ENCODE peak calls at places on chromosomes 13 and 19, in seven cellular contexts. One of them, this sample, is unnamed.

GRCh38 chr13:31367410-31367809 is 167.6 kb downstream of the B3GLCT start:
- DNase-seq in tibial nerve: no peak
- DNase-seq in coronary artery: no peak
- DNase-seq in colonic mucosa: no peak
- DNase-seq in CD4-positive, alpha-beta memory T cell: no peak
- DNase-seq in left ventricle myocardium inferior: no peak
- DNase-seq in pancreas: no peak
- DNase-seq in this sample: no peak

GRCh38 chr19:18438331-18439024 is 545 bp upstream of the ISYNA1 start:
- DNase-seq in colonic mucosa: no peak
- DNase-seq in coronary artery: peak; percentile 93
- DNase-seq in CD4-positive, alpha-beta memory T cell: no peak
- DNase-seq in left ventricle myocardium inferior: peak; percentile 60
- DNase-seq in tibial nerve: no peak
- DNase-seq in pancreas: no peak
- DNase-seq in this sample: no peak

GRCh38 chr19:39413269-39413902 is 917 bp downstream of the PLEKHG2 start:
- DNase-seq in left ventricle myocardium inferior: peak; percentile 83
- DNase-seq in pancreas: peak; percentile 72
- DNase-seq in CD4-positive, alpha-beta memory T cell: no peak
- DNase-seq in colonic mucosa: peak; percentile 56
- DNase-seq in tibial nerve: no peak
- DNase-seq in coronary artery: no peak
- DNase-seq in this sample: peak; percentile 88

GRCh38 chr13:73230714-73231113 is 171.9 kb downstream of the KLF5 start:
- DNase-seq in colonic mucosa: no peak
- DNase-seq in tibial nerve: no peak
- DNase-seq in CD4-positive, alpha-beta memory T cell: peak; percentile 8
- DNase-seq in left ventricle myocardium inferior: no peak
- DNase-seq in coronary artery: no peak
- DNase-seq in pancreas: no peak
- DNase-seq in this sample: no peak

GRCh38 chr19:30229524-30230174 is 142.5 kb upstream of the ZNF536 start:
- DNase-seq in left ventricle myocardium inferior: no peak
- DNase-seq in pancreas: no peak
- DNase-seq in CD4-positive, alpha-beta memory T cell: no peak
- DNase-seq in tibial nerve: no peak
- DNase-seq in coronary artery: no peak
- DNase-seq in colonic mucosa: no peak
- DNase-seq in this sample: no peak

GRCh38 chr19:6503407-6504201 is 1.5 kb upstream of the TUBB4A start:
- DNase-seq in left ventricle myocardium inferior: peak; percentile 31
- DNase-seq in coronary artery: no peak
- DNase-seq in pancreas: no peak
- DNase-seq in colonic mucosa: no peak
- DNase-seq in tibial nerve: no peak
- DNase-seq in CD4-positive, alpha-beta memory T cell: no peak
- DNase-seq in this sample: no peak

GRCh38 chr19:42563352-42564210 is 31.1 kb downstream of the CEACAM8 start:
- DNase-seq in pancreas: no peak
- DNase-seq in tibial nerve: peak; percentile 5
- DNase-seq in CD4-positive, alpha-beta memory T cell: peak; percentile 11
- DNase-seq in colonic mucosa: peak; percentile 40
- DNase-seq in left ventricle myocardium inferior: no peak
- DNase-seq in coronary artery: no peak
- DNase-seq in this sample: no peak

GRCh38 chr19:38596057-38596981 is 21.4 kb downstream of the MAP4K1 start:
- DNase-seq in pancreas: peak; percentile 86
- DNase-seq in left ventricle myocardium inferior: no peak
- DNase-seq in CD4-positive, alpha-beta memory T cell: no peak
- DNase-seq in tibial nerve: no peak
- DNase-seq in colonic mucosa: peak; percentile 74
- DNase-seq in coronary artery: no peak
- DNase-seq in this sample: no peak

GRCh38 chr13:51328488-51328887 is 11.0 kb upstream of the SERPINE3 start:
- DNase-seq in coronary artery: no peak
- DNase-seq in pancreas: no peak
- DNase-seq in tibial nerve: no peak
- DNase-seq in CD4-positive, alpha-beta memory T cell: no peak
- DNase-seq in colonic mucosa: no peak
- DNase-seq in left ventricle myocardium inferior: no peak
- DNase-seq in this sample: no peak

GRCh38 chr13:114035583-114036501 is 62.0 kb upstream of the C13orf46 start:
- DNase-seq in colonic mucosa: no peak
- DNase-seq in left ventricle myocardium inferior: peak; percentile 54
- DNase-seq in pancreas: no peak
- DNase-seq in coronary artery: no peak
- DNase-seq in CD4-positive, alpha-beta memory T cell: no peak
- DNase-seq in tibial nerve: peak; percentile 50
- DNase-seq in this sample: no peak

GRCh38 chr13:51556740-51557139 is 27.5 kb upstream of the WDFY2 start:
- DNase-seq in tibial nerve: no peak
- DNase-seq in pancreas: no peak
- DNase-seq in coronary artery: no peak
- DNase-seq in CD4-positive, alpha-beta memory T cell: no peak
- DNase-seq in left ventricle myocardium inferior: peak; percentile 27
- DNase-seq in colonic mucosa: no peak
- DNase-seq in this sample: no peak

GRCh38 chr19:11233073-11233472 is 6.3 kb upstream of the ANGPTL8 start:
- DNase-seq in coronary artery: no peak
- DNase-seq in left ventricle myocardium inferior: no peak
- DNase-seq in CD4-positive, alpha-beta memory T cell: no peak
- DNase-seq in pancreas: no peak
- DNase-seq in colonic mucosa: no peak
- DNase-seq in tibial nerve: no peak
- DNase-seq in this sample: no peak

GRCh38 chr19:50580970-50581636 is 12.9 kb upstream of the LRRC4B start:
- DNase-seq in coronary artery: no peak
- DNase-seq in tibial nerve: no peak
- DNase-seq in pancreas: no peak
- DNase-seq in CD4-positive, alpha-beta memory T cell: no peak
- DNase-seq in colonic mucosa: no peak
- DNase-seq in left ventricle myocardium inferior: no peak
- DNase-seq in this sample: no peak

GRCh38 chr19:10189631-10190425 is 4.9 kb downstream of the DNMT1 start:
- DNase-seq in tibial nerve: no peak
- DNase-seq in left ventricle myocardium inferior: no peak
- DNase-seq in pancreas: no peak
- DNase-seq in colonic mucosa: no peak
- DNase-seq in CD4-positive, alpha-beta memory T cell: no peak
- DNase-seq in coronary artery: no peak
- DNase-seq in this sample: no peak

GRCh38 chr19:35596366-35596999 is 10.5 kb downstream of the PMIS2 start:
- DNase-seq in coronary artery: no peak
- DNase-seq in left ventricle myocardium inferior: no peak
- DNase-seq in tibial nerve: no peak
- DNase-seq in pancreas: no peak
- DNase-seq in colonic mucosa: no peak
- DNase-seq in CD4-positive, alpha-beta memory T cell: no peak
- DNase-seq in this sample: no peak

GRCh38 chr19:42291437-42291815 is 10.5 kb upstream of the PRR19 start:
- DNase-seq in coronary artery: no peak
- DNase-seq in CD4-positive, alpha-beta memory T cell: no peak
- DNase-seq in left ventricle myocardium inferior: no peak
- DNase-seq in tibial nerve: no peak
- DNase-seq in pancreas: no peak
- DNase-seq in colonic mucosa: peak; percentile 78
- DNase-seq in this sample: peak; percentile 48

GRCh38 chr13:21606781-21607180 is 2.8 kb upstream of the MICU2 start:
- DNase-seq in colonic mucosa: no peak
- DNase-seq in coronary artery: no peak
- DNase-seq in CD4-positive, alpha-beta memory T cell: no peak
- DNase-seq in pancreas: no peak
- DNase-seq in tibial nerve: no peak
- DNase-seq in left ventricle myocardium inferior: no peak
- DNase-seq in this sample: no peak

GRCh38 chr13:28347456-28348371 is 147.2 kb downstream of the FLT1 start:
- DNase-seq in pancreas: no peak
- DNase-seq in colonic mucosa: no peak
- DNase-seq in left ventricle myocardium inferior: no peak
- DNase-seq in coronary artery: no peak
- DNase-seq in tibial nerve: no peak
- DNase-seq in CD4-positive, alpha-beta memory T cell: no peak
- DNase-seq in this sample: no peak

GRCh38 chr19:58581227-58582141 is 8.3 kb upstream of the MZF1 start:
- DNase-seq in coronary artery: peak; percentile 87
- DNase-seq in colonic mucosa: peak; percentile 84
- DNase-seq in left ventricle myocardium inferior: peak; percentile 87
- DNase-seq in tibial nerve: peak; percentile 89
- DNase-seq in pancreas: peak; percentile 89
- DNase-seq in CD4-positive, alpha-beta memory T cell: peak; percentile 88
- DNase-seq in this sample: peak; percentile 93

GRCh38 chr19:7904074-7905020 is 670 bp downstream of the MAP2K7 start:
- DNase-seq in pancreas: no peak
- DNase-seq in colonic mucosa: peak; percentile 62
- DNase-seq in tibial nerve: no peak
- DNase-seq in left ventricle myocardium inferior: no peak
- DNase-seq in coronary artery: no peak
- DNase-seq in CD4-positive, alpha-beta memory T cell: peak; percentile 80
- DNase-seq in this sample: no peak

GRCh38 chr13:104327217-104327616 is 1261.0 kb upstream of the SLC10A2 start:
- DNase-seq in left ventricle myocardium inferior: no peak
- DNase-seq in colonic mucosa: no peak
- DNase-seq in pancreas: no peak
- DNase-seq in coronary artery: no peak
- DNase-seq in CD4-positive, alpha-beta memory T cell: no peak
- DNase-seq in tibial nerve: no peak
- DNase-seq in this sample: no peak

GRCh38 chr13:40181203-40181845 is 485.1 kb downstream of the FOXO1 start:
- DNase-seq in CD4-positive, alpha-beta memory T cell: no peak
- DNase-seq in tibial nerve: no peak
- DNase-seq in left ventricle myocardium inferior: no peak
- DNase-seq in colonic mucosa: no peak
- DNase-seq in pancreas: no peak
- DNase-seq in coronary artery: no peak
- DNase-seq in this sample: no peak

GRCh38 chr13:31631071-31631470 is 108.3 kb upstream of the RXFP2 start:
- DNase-seq in colonic mucosa: no peak
- DNase-seq in tibial nerve: no peak
- DNase-seq in CD4-positive, alpha-beta memory T cell: no peak
- DNase-seq in pancreas: no peak
- DNase-seq in left ventricle myocardium inferior: no peak
- DNase-seq in coronary artery: no peak
- DNase-seq in this sample: no peak

GRCh38 chr19:35717665-35718344 is at the start of gene KMT2B:
- DNase-seq in pancreas: peak; percentile 94
- DNase-seq in colonic mucosa: no peak
- DNase-seq in CD4-positive, alpha-beta memory T cell: no peak
- DNase-seq in tibial nerve: peak; percentile 70
- DNase-seq in left ventricle myocardium inferior: no peak
- DNase-seq in coronary artery: peak; percentile 96
- DNase-seq in this sample: no peak

GRCh38 chr13:27406178-27406939 is 18.1 kb upstream of the GTF3A start:
- DNase-seq in CD4-positive, alpha-beta memory T cell: peak; percentile 56
- DNase-seq in colonic mucosa: peak; percentile 54
- DNase-seq in tibial nerve: peak; percentile 17
- DNase-seq in left ventricle myocardium inferior: no peak
- DNase-seq in pancreas: no peak
- DNase-seq in coronary artery: no peak
- DNase-seq in this sample: no peak

GRCh38 chr19:55465460-55466245 is 1.1 kb upstream of the C19orf85 start:
- DNase-seq in coronary artery: no peak
- DNase-seq in colonic mucosa: no peak
- DNase-seq in pancreas: no peak
- DNase-seq in left ventricle myocardium inferior: no peak
- DNase-seq in tibial nerve: no peak
- DNase-seq in CD4-positive, alpha-beta memory T cell: no peak
- DNase-seq in this sample: no peak

DNA sequence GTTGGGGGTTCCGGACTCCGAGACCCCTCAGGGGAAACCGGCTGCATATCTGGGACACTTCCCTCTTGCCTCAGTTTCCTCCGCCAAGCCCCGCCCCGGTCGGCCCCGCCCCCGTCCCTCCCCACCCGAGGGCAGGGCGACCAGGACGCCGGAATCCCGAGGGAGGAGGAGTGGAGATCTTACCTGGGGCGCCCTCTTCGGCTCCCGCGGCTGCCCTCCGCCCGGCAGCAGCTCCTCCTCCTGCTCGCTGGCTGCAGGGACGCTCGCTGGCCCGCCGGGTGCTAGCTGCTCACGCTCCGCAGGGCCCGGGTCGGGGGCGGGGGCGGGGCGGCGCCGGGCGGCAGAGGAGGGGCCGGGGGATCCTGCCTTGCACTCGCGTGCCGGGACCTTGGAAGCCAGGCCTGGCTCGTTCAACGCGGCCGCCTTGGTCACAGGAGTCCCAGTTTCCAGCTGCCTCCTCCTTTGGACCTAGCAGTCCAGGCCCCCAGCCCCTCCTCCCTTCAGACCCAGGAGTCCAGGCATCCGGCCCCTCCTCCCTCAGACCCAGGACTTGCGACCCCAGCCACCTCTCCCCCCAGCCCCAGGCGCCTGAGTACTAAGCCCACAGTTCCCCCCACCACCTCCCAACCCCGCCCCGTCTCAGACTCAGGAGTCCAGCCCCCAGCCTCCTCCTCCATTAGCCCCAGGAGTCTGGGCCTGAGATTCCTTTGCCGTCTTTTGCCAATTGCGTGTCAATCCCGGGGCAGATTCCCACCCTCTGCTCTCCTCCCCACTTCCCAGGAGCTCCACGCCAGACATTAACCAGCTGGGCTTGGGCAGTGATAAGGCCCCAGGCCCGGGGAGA is at the start of gene NTF4:
- DNase-seq in tibial nerve: no peak
- DNase-seq in left ventricle myocardium inferior: no peak
- DNase-seq in CD4-positive, alpha-beta memory T cell: no peak
- DNase-seq in colonic mucosa: peak; percentile 20
- DNase-seq in pancreas: peak; percentile 75
- DNase-seq in coronary artery: no peak
- DNase-seq in this sample: no peak
- H3K4me3 ChIP-seq in tibial nerve: no peak within 1 kb of the TSS
- H3K4me3 ChIP-seq in left ventricle myocardium inferior: peak within 1 kb of the TSS; percentile 53
- H3K4me3 ChIP-seq in CD4-positive, alpha-beta memory T cell: no peak within 1 kb of the TSS
- H3K4me3 ChIP-seq in colonic mucosa: peak within 1 kb of the TSS; percentile 8
- H3K4me3 ChIP-seq in pancreas: peak within 1 kb of the TSS; percentile 26
- H3K4me3 ChIP-seq in coronary artery: peak within 1 kb of the TSS; percentile 55
- H3K4me3 ChIP-seq in this sample: peak within 1 kb of the TSS; percentile 8

GRCh38 chr13:44971656-44972595 is 17.3 kb downstream of the NUFIP1 start:
- DNase-seq in left ventricle myocardium inferior: no peak
- DNase-seq in coronary artery: no peak
- DNase-seq in colonic mucosa: no peak
- DNase-seq in CD4-positive, alpha-beta memory T cell: no peak
- DNase-seq in tibial nerve: no peak
- DNase-seq in pancreas: no peak
- DNase-seq in this sample: no peak
- H3K27ac ChIP-seq in left ventricle myocardium inferior: no peak overlapping the region
- H3K27ac ChIP-seq in coronary artery: peak overlapping the region; percentile 13
- H3K27ac ChIP-seq in colonic mucosa: no peak overlapping the region
- H3K27ac ChIP-seq in CD4-positive, alpha-beta memory T cell: no peak overlapping the region
- H3K27ac ChIP-seq in tibial nerve: no peak overlapping the region
- H3K27ac ChIP-seq in pancreas: no peak overlapping the region
- H3K27ac ChIP-seq in this sample: no peak overlapping the region

GRCh38 chr13:52879950-52880650 is 31.7 kb upstream of the PCDH8 start:
- DNase-seq in colonic mucosa: no peak
- DNase-seq in pancreas: no peak
- DNase-seq in left ventricle myocardium inferior: no peak
- DNase-seq in coronary artery: no peak
- DNase-seq in tibial nerve: no peak
- DNase-seq in CD4-positive, alpha-beta memory T cell: no peak
- DNase-seq in this sample: no peak
- H3K4me3 ChIP-seq in colonic mucosa: no peak overlapping the region
- H3K4me3 ChIP-seq in pancreas: no peak overlapping the region
- H3K4me3 ChIP-seq in left ventricle myocardium inferior: no peak overlapping the region
- H3K4me3 ChIP-seq in coronary artery: no peak overlapping the region
- H3K4me3 ChIP-seq in tibial nerve: no peak overlapping the region
- H3K4me3 ChIP-seq in CD4-positive, alpha-beta memory T cell: no peak overlapping the region
- H3K4me3 ChIP-seq in this sample: no peak overlapping the region

GRCh38 chr13:85497652-85498051 is 301.6 kb downstream of the SLITRK6 start:
- DNase-seq in colonic mucosa: no peak
- DNase-seq in pancreas: no peak
- DNase-seq in CD4-positive, alpha-beta memory T cell: no peak
- DNase-seq in coronary artery: no peak
- DNase-seq in left ventricle myocardium inferior: no peak
- DNase-seq in tibial nerve: no peak
- DNase-seq in this sample: no peak
- H3K27ac ChIP-seq in colonic mucosa: no peak overlapping the region
- H3K27ac ChIP-seq in pancreas: no peak overlapping the region
- H3K27ac ChIP-seq in CD4-positive, alpha-beta memory T cell: no peak overlapping the region
- H3K27ac ChIP-seq in coronary artery: no peak overlapping the region
- H3K27ac ChIP-seq in left ventricle myocardium inferior: no peak overlapping the region
- H3K27ac ChIP-seq in tibial nerve: no peak overlapping the region
- H3K27ac ChIP-seq in this sample: no peak overlapping the region